ENCODE peak calls at places on chromosomes 6 and 20, in nine cellular contexts. One of them, this sample, is unnamed.
A peak's percentile ranks its signal among the peaks of the same experiment; 100 is the strongest.

GRCh38 chr20:50317644-50318043 is 127.0 kb downstream of the CEBPB start:
- DNase-seq in body of pancreas: no peak
- DNase-seq in uterus: no peak
- DNase-seq in GM12891: no peak
- DNase-seq in lower leg skin: peak; percentile 17
- DNase-seq in A549: no peak
- DNase-seq in GM12878: no peak
- DNase-seq in K562: no peak
- DNase-seq in HepG2: no peak
- DNase-seq in this sample: no peak

GRCh38 chr6:13395272-13396237 is 67.2 kb upstream of the TBC1D7 start:
- DNase-seq in K562: peak; percentile 85
- DNase-seq in body of pancreas: peak; percentile 82
- DNase-seq in HepG2: peak; percentile 59
- DNase-seq in A549: no peak
- DNase-seq in GM12891: no peak
- DNase-seq in uterus: peak; percentile 71
- DNase-seq in GM12878: no peak
- DNase-seq in lower leg skin: peak; percentile 50
- DNase-seq in this sample: peak; percentile 97

GRCh38 chr20:11216451-11217314 is 542.9 kb upstream of the JAG1 start:
- DNase-seq in HepG2: peak; percentile 78
- DNase-seq in A549: peak; percentile 16
- DNase-seq in GM12891: no peak
- DNase-seq in body of pancreas: no peak
- DNase-seq in K562: no peak
- DNase-seq in GM12878: no peak
- DNase-seq in lower leg skin: no peak
- DNase-seq in uterus: no peak
- DNase-seq in this sample: no peak

GRCh38 chr20:44805335-44805734 is 5.0 kb downstream of the RIMS4 start:
- DNase-seq in GM12891: no peak
- DNase-seq in K562: no peak
- DNase-seq in HepG2: no peak
- DNase-seq in lower leg skin: no peak
- DNase-seq in A549: no peak
- DNase-seq in uterus: no peak
- DNase-seq in GM12878: no peak
- DNase-seq in body of pancreas: no peak
- DNase-seq in this sample: no peak

GRCh38 chr6:27297857-27298730 is 14.0 kb downstream of the POM121L2 start:
- DNase-seq in uterus: no peak
- DNase-seq in K562: peak; percentile 81
- DNase-seq in HepG2: peak; percentile 42
- DNase-seq in GM12878: no peak
- DNase-seq in lower leg skin: no peak
- DNase-seq in body of pancreas: no peak
- DNase-seq in GM12891: no peak
- DNase-seq in A549: no peak
- DNase-seq in this sample: peak; percentile 49

GRCh38 chr6:96299525-96299924 is 222.1 kb upstream of the UFL1 start:
- DNase-seq in lower leg skin: no peak
- DNase-seq in K562: no peak
- DNase-seq in GM12891: no peak
- DNase-seq in GM12878: no peak
- DNase-seq in body of pancreas: no peak
- DNase-seq in uterus: no peak
- DNase-seq in A549: no peak
- DNase-seq in HepG2: no peak
- DNase-seq in this sample: no peak

GRCh38 chr6:109628158-109629000 is 62.6 kb downstream of the AK9 start:
- DNase-seq in GM12891: no peak
- DNase-seq in uterus: no peak
- DNase-seq in K562: no peak
- DNase-seq in A549: no peak
- DNase-seq in lower leg skin: no peak
- DNase-seq in body of pancreas: no peak
- DNase-seq in GM12878: no peak
- DNase-seq in HepG2: no peak
- DNase-seq in this sample: no peak

GRCh38 chr20:23625236-23625964 is 12.4 kb downstream of the CST3 start:
- DNase-seq in uterus: no peak
- DNase-seq in GM12891: no peak
- DNase-seq in K562: no peak
- DNase-seq in body of pancreas: no peak
- DNase-seq in A549: no peak
- DNase-seq in HepG2: no peak
- DNase-seq in lower leg skin: no peak
- DNase-seq in GM12878: no peak
- DNase-seq in this sample: no peak

GRCh38 chr6:799769-800168 is 106.8 kb upstream of the EXOC2 start:
- DNase-seq in GM12878: no peak
- DNase-seq in K562: no peak
- DNase-seq in HepG2: no peak
- DNase-seq in A549: no peak
- DNase-seq in GM12891: no peak
- DNase-seq in uterus: no peak
- DNase-seq in lower leg skin: no peak
- DNase-seq in body of pancreas: no peak
- DNase-seq in this sample: no peak

GRCh38 chr6:129432738-129433137 is 277.2 kb downstream of the ARHGAP18 start:
- DNase-seq in HepG2: peak; percentile 19
- DNase-seq in uterus: no peak
- DNase-seq in lower leg skin: no peak
- DNase-seq in GM12878: no peak
- DNase-seq in K562: peak; percentile 8
- DNase-seq in body of pancreas: no peak
- DNase-seq in GM12891: no peak
- DNase-seq in A549: no peak
- DNase-seq in this sample: no peak

GRCh38 chr6:105178110-105178509 is 1.7 kb downstream of the POPDC3 start:
- DNase-seq in GM12878: no peak
- DNase-seq in K562: no peak
- DNase-seq in lower leg skin: no peak
- DNase-seq in A549: no peak
- DNase-seq in body of pancreas: no peak
- DNase-seq in GM12891: no peak
- DNase-seq in uterus: no peak
- DNase-seq in HepG2: no peak
- DNase-seq in this sample: no peak

DNA sequence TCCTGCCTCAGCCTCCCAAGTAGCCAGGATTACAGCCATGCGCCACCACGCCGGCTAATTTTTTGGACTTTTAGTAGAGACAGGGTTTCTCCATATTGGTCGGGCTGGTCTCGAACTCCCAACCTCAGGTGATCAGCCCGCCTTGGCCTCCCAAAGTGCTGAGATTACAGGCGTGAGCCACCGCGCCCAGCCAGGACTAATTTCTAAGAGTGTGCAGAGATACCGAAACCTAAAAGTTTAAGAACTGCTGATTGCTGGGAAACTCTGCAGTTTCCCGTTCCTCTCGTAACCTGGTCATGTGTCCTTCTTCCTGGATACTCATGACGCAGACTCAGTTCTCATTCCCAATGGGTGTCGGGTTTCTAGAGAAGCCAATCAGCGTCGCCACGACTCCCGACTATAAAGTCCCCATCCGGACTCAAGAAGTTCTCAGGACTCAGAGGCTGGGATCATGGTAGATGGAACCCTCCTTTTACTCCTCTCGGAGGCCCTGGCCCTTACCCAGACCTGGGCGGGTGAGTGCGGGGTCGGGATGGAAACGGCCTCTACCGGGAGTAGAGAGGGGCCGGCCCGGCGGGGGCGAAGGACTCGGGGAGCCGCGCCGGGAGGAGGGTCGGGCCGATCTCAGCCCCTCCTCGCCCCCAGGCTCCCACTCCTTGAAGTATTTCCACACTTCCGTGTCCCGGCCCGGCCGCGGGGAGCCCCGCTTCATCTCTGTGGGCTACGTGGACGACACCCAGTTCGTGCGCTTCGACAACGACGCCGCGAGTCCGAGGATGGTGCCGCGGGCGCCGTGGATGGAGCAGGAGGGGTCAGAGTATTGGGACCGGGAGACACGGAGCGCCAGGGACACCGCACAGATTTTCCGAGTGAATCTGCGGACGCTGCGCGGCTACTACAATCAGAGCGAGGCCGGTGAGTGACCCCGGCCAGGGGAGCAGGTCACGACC is at the start of gene HLA-E:
- DNase-seq in lower leg skin: peak; percentile 99
- DNase-seq in HepG2: peak; percentile 99
- DNase-seq in GM12891: peak; percentile 74
- DNase-seq in GM12878: peak; percentile 99
- DNase-seq in body of pancreas: peak; percentile 92
- DNase-seq in A549: peak; percentile 87
- DNase-seq in uterus: peak; percentile 99
- DNase-seq in K562: peak; percentile 94
- DNase-seq in this sample: peak; percentile 94
- TF ChIP-seq POLR2A in lower leg skin: peak; percentile 97
- TF ChIP-seq POLR2A in HepG2: peak; percentile 93
- TF ChIP-seq POLR2A in GM12891: peak; percentile 100
- TF ChIP-seq POLR2A in GM12878: peak; percentile 94
- TF ChIP-seq POLR2A in body of pancreas: peak; percentile 99
- TF ChIP-seq POLR2A in A549: peak; percentile 84
- TF ChIP-seq POLR2A in uterus: peak; percentile 97
- TF ChIP-seq POLR2A in K562: peak; percentile 87
- TF ChIP-seq POLR2A in this sample: peak; percentile 88

DNA sequence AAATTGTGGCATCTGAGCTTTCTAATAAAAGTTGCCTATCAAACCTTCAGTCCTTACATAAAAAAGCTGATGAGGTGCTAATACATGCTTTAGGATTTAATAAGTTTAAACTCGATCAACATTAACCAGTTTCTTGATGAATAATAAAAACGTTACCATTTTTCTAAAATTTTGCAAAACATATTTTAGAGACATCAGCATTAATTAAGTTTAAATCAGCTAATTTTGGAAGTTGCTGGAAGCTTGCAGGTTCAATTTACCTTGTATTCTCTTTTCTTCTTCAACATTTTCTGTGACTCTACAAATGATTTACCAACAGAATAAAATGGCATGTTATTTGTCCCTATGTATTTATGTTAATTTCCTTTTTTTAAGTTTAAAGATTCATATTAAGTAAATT is 365.3 kb upstream of the OPRM1 start:
- DNase-seq in GM12891: no peak
- DNase-seq in uterus: no peak
- DNase-seq in A549: no peak
- DNase-seq in lower leg skin: no peak
- DNase-seq in K562: no peak
- DNase-seq in body of pancreas: no peak
- DNase-seq in GM12878: no peak
- DNase-seq in HepG2: no peak
- DNase-seq in this sample: no peak
- TF ChIP-seq POLR2A in GM12891: no peak
- TF ChIP-seq POLR2A in uterus: no peak
- TF ChIP-seq POLR2A in A549: no peak
- TF ChIP-seq POLR2A in lower leg skin: no peak
- TF ChIP-seq POLR2A in K562: no peak
- TF ChIP-seq POLR2A in body of pancreas: no peak
- TF ChIP-seq POLR2A in GM12878: no peak
- TF ChIP-seq POLR2A in HepG2: no peak
- TF ChIP-seq POLR2A in this sample: no peak

DNA sequence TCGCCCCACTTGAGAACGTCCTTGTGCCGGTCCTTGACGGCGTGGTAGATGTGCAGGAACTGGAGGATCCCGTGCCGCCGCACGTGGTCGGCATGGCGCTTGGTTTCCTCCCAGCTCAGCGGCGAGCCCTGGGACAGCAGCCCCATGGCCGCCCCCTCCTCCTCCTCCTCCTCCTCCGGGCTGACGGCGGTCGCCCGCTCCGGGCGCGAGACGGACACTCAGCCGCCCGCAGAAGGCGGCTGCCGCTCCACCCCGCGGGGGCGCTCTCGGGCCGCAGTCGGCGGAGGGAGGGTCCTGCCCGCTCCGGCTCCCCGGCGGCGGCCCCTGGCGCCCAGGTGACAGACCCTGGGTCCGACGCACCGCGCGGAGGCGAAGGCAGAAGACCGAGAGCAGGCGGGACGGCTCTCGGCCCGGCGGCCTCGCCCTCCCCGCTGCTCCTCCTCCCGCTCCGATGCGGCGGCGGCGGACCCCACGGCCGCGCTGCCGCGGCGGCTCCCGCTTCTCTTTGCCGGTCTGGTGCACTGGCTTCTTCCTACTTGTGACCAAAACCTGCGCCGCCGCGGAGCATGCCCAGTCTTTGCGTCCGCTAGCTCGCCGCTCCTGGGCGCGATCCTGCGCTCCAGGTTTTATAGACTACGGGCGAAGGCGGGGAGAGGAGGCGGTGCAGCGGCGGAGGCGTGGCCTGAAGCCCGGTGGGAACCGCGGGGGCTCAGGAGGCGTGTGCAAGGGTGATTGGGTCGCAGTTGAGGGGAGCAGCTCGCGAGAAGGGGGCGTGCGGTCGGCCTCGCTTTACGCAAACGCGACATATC is at the start of gene GCLC:
- DNase-seq in lower leg skin: peak; percentile 91
- DNase-seq in GM12878: peak; percentile 74
- DNase-seq in A549: peak; percentile 78
- DNase-seq in HepG2: peak; percentile 92
- DNase-seq in K562: peak; percentile 93
- DNase-seq in uterus: peak; percentile 94
- DNase-seq in GM12891: peak; percentile 74
- DNase-seq in body of pancreas: peak; percentile 95
- DNase-seq in this sample: peak; percentile 96
- TF ChIP-seq POLR2A in lower leg skin: no peak
- TF ChIP-seq POLR2A in GM12878: peak; percentile 84
- TF ChIP-seq POLR2A in A549: peak; percentile 95
- TF ChIP-seq POLR2A in HepG2: peak; percentile 93
- TF ChIP-seq POLR2A in K562: peak; percentile 79
- TF ChIP-seq POLR2A in uterus: peak; percentile 95
- TF ChIP-seq POLR2A in GM12891: peak; percentile 20
- TF ChIP-seq POLR2A in body of pancreas: peak; percentile 92
- TF ChIP-seq POLR2A in this sample: peak; percentile 94

GRCh38 chr20:3209023-3209945 is at the start of gene ITPA:
- DNase-seq in GM12891: peak; percentile 76
- DNase-seq in K562: peak; percentile 69
- DNase-seq in HepG2: peak; percentile 75
- DNase-seq in A549: peak; percentile 81
- DNase-seq in body of pancreas: peak; percentile 40
- DNase-seq in lower leg skin: peak; percentile 30
- DNase-seq in GM12878: no peak
- DNase-seq in uterus: peak; percentile 34
- DNase-seq in this sample: peak; percentile 78

GRCh38 chr20:3203315-3204123 is 963 bp downstream of the DDRGK1 start:
- DNase-seq in K562: peak; percentile 63
- DNase-seq in uterus: no peak
- DNase-seq in GM12891: peak; percentile 51
- DNase-seq in A549: no peak
- DNase-seq in HepG2: peak; percentile 50
- DNase-seq in GM12878: no peak
- DNase-seq in body of pancreas: peak; percentile 40
- DNase-seq in lower leg skin: no peak
- DNase-seq in this sample: peak; percentile 79

GRCh38 chr20:3199976-3200755 is 4.3 kb downstream of the DDRGK1 start:
- DNase-seq in GM12891: no peak
- DNase-seq in HepG2: no peak
- DNase-seq in GM12878: no peak
- DNase-seq in body of pancreas: no peak
- DNase-seq in A549: no peak
- DNase-seq in uterus: no peak
- DNase-seq in lower leg skin: no peak
- DNase-seq in K562: no peak
- DNase-seq in this sample: no peak

GRCh38 chr20:3202965-3203314 is 1.5 kb downstream of the DDRGK1 start:
- DNase-seq in lower leg skin: no peak
- DNase-seq in uterus: no peak
- DNase-seq in GM12878: no peak
- DNase-seq in K562: no peak
- DNase-seq in HepG2: no peak
- DNase-seq in body of pancreas: no peak
- DNase-seq in A549: no peak
- DNase-seq in GM12891: no peak
- DNase-seq in this sample: no peak

GRCh38 chr20:3204124-3204794 is at the start of gene DDRGK1:
- DNase-seq in uterus: peak; percentile 91
- DNase-seq in GM12891: peak; percentile 91
- DNase-seq in lower leg skin: peak; percentile 86
- DNase-seq in GM12878: peak; percentile 65
- DNase-seq in K562: peak; percentile 90
- DNase-seq in HepG2: peak; percentile 85
- DNase-seq in body of pancreas: peak; percentile 92
- DNase-seq in A549: peak; percentile 91
- DNase-seq in this sample: peak; percentile 90
- TF ChIP-seq POLR2A in uterus: peak; percentile 79
- TF ChIP-seq POLR2A in GM12891: peak; percentile 66
- TF ChIP-seq POLR2A in lower leg skin: no peak
- TF ChIP-seq POLR2A in GM12878: peak; percentile 87
- TF ChIP-seq POLR2A in K562: peak; percentile 89
- TF ChIP-seq POLR2A in HepG2: peak; percentile 96
- TF ChIP-seq POLR2A in body of pancreas: peak; percentile 85
- TF ChIP-seq POLR2A in A549: peak; percentile 83
- TF ChIP-seq POLR2A in this sample: peak; percentile 79

This sample was measured in erythroblast.